ENCODE peak calls at places on chromosomes 5 and 9, in ten cellular contexts. U is lower lobe of right lung, B is heart left ventricle, X is cardiac muscle cell, O is hepatocyte, T is gastrocnemius medialis, D is A673, F is adrenal gland, E is Peyer's patch, N is neural progenitor cell. V is an unnamed sample.
A peak's percentile ranks its signal among the peaks of the same experiment; 100 is the strongest.

GRCh38 chr9:114588671-114589526 is 1.3 kb downstream of the ATP6V1G1 start:
- DNase-seq in U (no peak), B (no peak), X (peak; percentile 37), O (peak; percentile 45), T (no peak), D (no peak), F (peak; percentile 32), E (no peak), N (peak; percentile 9), V (no peak)

GRCh38 chr5:41843456-41844112 is 26.6 kb downstream of the OXCT1 start:
- DNase-seq in U (no peak), B (no peak), X (peak; percentile 84), O (peak; percentile 82), T (no peak), D (peak; percentile 80), F (peak; percentile 50), E (no peak), N (peak; percentile 67), V (no peak)

GRCh38 chr9:113558632-113559502 is 95.3 kb downstream of the RGS3 start:
- DNase-seq in U (peak; percentile 63), B (peak; percentile 88), X (peak; percentile 93), O (peak; percentile 65), T (peak; percentile 38), D (no peak), F (peak; percentile 98), E (no peak), N (no peak), V (peak; percentile 97)

GRCh38 chr5:148268556-148268955 is at the start of gene SPINK13:
- DNase-seq in U (no peak), B (no peak), X (peak; percentile 75), O (peak; percentile 61), T (no peak), D (no peak), F (peak; percentile 94), E (no peak), N (no peak), V (no peak)

GRCh38 chr5:160083501-160083900 is 35.7 kb downstream of the PWWP2A start:
- DNase-seq in U (no peak), B (no peak), X (no peak), O (no peak), T (no peak), D (no peak), F (no peak), E (no peak), N (no peak), V (no peak)

GRCh38 chr5:122385286-122385685 is 73.2 kb downstream of the SNCAIP start:
- DNase-seq in U (no peak), B (no peak), X (no peak), O (no peak), T (no peak), D (no peak), F (no peak), E (no peak), N (no peak), V (no peak)

GRCh38 chr5:54243483-54244080 is 66.8 kb downstream of the ARL15 start:
- DNase-seq in U (no peak), B (no peak), X (peak; percentile 65), O (peak; percentile 48), T (no peak), D (peak; percentile 63), F (peak; percentile 59), E (no peak), N (peak; percentile 58), V (no peak)

GRCh38 chr5:37103302-37103701 is 145.9 kb downstream of the CPLANE1 start:
- DNase-seq in U (no peak), B (no peak), X (no peak), O (no peak), T (no peak), D (no peak), F (no peak), E (no peak), N (no peak), V (no peak)

GRCh38 chr9:135516132-135516860 is 4.9 kb upstream of the LCN1 start:
- DNase-seq in U (no peak), B (peak; percentile 17), X (no peak), O (no peak), T (no peak), D (peak; percentile 25), F (no peak), E (no peak), N (no peak), V (peak; percentile 43)

GRCh38 chr9:89791754-89792153 is 186.9 kb downstream of the GADD45G start:
- DNase-seq in U (peak; percentile 20), B (no peak), X (no peak), O (no peak), T (no peak), D (no peak), F (no peak), E (no peak), N (no peak), V (no peak)

GRCh38 chr5:139809331-139809810 is 13.8 kb downstream of the PSD2 start:
- DNase-seq in U (peak; percentile 36), B (no peak), X (no peak), O (no peak), T (no peak), D (no peak), F (no peak), E (no peak), N (no peak), V (no peak)

GRCh38 chr5:61801174-61801573 is 469.1 kb downstream of the ZSWIM6 start:
- DNase-seq in U (no peak), B (no peak), X (no peak), O (no peak), T (no peak), D (no peak), F (no peak), E (no peak), N (no peak), V (no peak)

GRCh38 chr5:82538339-82539034 is 260.3 kb upstream of the RPS23 start:
- DNase-seq in U (no peak), B (no peak), X (peak; percentile 88), O (peak; percentile 26), T (no peak), D (peak; percentile 12), F (no peak), E (no peak), N (no peak), V (no peak)

GRCh38 chr5:105619725-105620124 is 2051.0 kb downstream of the EFNA5 start:
- DNase-seq in U (no peak), B (no peak), X (no peak), O (peak; percentile 13), T (no peak), D (peak; percentile 4), F (no peak), E (no peak), N (no peak), V (no peak)

GRCh38 chr5:14445581-14446290 is 135.9 kb upstream of the OTULINL start:
- DNase-seq in U (no peak), B (no peak), X (peak; percentile 76), O (no peak), T (no peak), D (peak; percentile 73), F (peak; percentile 55), E (no peak), N (peak; percentile 92), V (peak; percentile 52)

GRCh38 chr5:1366514-1366913 is 21.6 kb upstream of the CLPTM1L start:
- DNase-seq in U (no peak), B (no peak), X (no peak), O (no peak), T (no peak), D (no peak), F (no peak), E (peak; percentile 84), N (no peak), V (no peak)

GRCh38 chr5:138651767-138652117 is 76.5 kb upstream of the HSPA9 start:
- DNase-seq in U (no peak), B (no peak), X (no peak), O (no peak), T (no peak), D (no peak), F (no peak), E (no peak), N (no peak), V (no peak)

GRCh38 chr5:176535101-176535654 is 2.0 kb downstream of the RNF44 start:
- DNase-seq in U (peak; percentile 60), B (no peak), X (no peak), O (no peak), T (no peak), D (no peak), F (peak; percentile 34), E (peak; percentile 61), N (no peak), V (no peak)

GRCh38 chr9:105681724-105682123 is 12.6 kb upstream of the TMEM38B start:
- DNase-seq in U (no peak), B (no peak), X (peak; percentile 47), O (peak; percentile 9), T (no peak), D (peak; percentile 12), F (no peak), E (no peak), N (no peak), V (no peak)

GRCh38 chr5:109689740-109690455 is at the start of gene MAN2A1:
- DNase-seq in U (peak; percentile 85), B (peak; percentile 82), X (peak; percentile 76), O (peak; percentile 90), T (peak; percentile 74), D (peak; percentile 84), F (peak; percentile 81), E (peak; percentile 80), N (peak; percentile 84), V (peak; percentile 90)
- TF ChIP-seq CTCF in U (peak; percentile 6), B (no peak), X (peak; percentile 13), O (peak; percentile 6), T (no peak), D (no peak), F (peak; percentile 7), E (peak; percentile 20), N (no peak), V (no peak)

DNA sequence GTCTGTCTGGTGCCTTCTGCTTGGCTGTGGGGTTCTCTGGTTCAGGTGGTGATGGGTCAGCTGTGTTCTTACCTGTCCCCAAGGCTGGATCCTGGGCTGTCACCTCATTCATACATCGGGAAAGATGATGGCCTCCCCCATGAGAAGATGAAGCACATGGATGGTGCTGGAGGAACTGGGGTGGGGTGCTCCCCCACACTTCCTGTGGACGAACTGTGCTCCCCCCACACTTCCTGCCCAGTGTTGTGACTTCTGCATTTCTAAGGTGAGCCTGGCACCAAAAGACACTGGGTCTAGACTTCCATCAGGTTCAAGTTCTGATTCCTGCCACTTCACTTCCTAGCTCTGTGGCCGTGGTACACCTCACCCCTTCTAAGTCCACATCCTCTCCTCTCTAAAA is 4.3 kb upstream of the SURF6 start:
- DNase-seq in U (no peak), B (no peak), X (no peak), O (no peak), T (no peak), D (no peak), F (no peak), E (peak; percentile 50), N (no peak), V (no peak)
- H3K27ac ChIP-seq in U (peak overlapping the region; percentile 67), B (no peak overlapping the region), X (no peak overlapping the region), O (no peak overlapping the region), T (no peak overlapping the region), D (no peak overlapping the region), F (peak overlapping the region; percentile 12), E (no peak overlapping the region), N (no peak overlapping the region), V (no peak overlapping the region)

GRCh38 chr9:127873223-127873691 is 4.2 kb downstream of the AK1 start:
- DNase-seq in U (no peak), B (no peak), X (no peak), O (no peak), T (no peak), D (no peak), F (no peak), E (no peak), N (peak; percentile 48), V (no peak)
- TF ChIP-seq CTCF in U (no peak), B (no peak), X (no peak), O (no peak), T (no peak), D (no peak), F (no peak), E (no peak), N (no peak), V (no peak)

GRCh38 chr9:68530618-68531017 is 10.1 kb downstream of the TMEM252 start:
- DNase-seq in U (peak; percentile 82), B (peak; percentile 84), X (peak; percentile 58), O (peak; percentile 77), T (peak; percentile 72), D (peak; percentile 4), F (peak; percentile 89), E (no peak), N (peak; percentile 36), V (peak; percentile 72)
- H3K27ac ChIP-seq in U (peak overlapping the region; percentile 71), B (peak overlapping the region; percentile 58), X (no peak overlapping the region), O (peak overlapping the region; percentile 77), T (peak overlapping the region; percentile 66), D (no peak overlapping the region), F (no peak overlapping the region), E (peak overlapping the region; percentile 57), N (no peak overlapping the region), V (peak overlapping the region; percentile 77)

V was measured in tibial artery.